ENCODE peak calls at places on chromosomes 2 and 18, in six cellular contexts. F is brain microvascular endothelial cell, I is GM06990, G is IMR-90, J is mesendoderm, K is uterus. M is an unnamed sample. For H3K36me3, the result is how much of the 10 kb centered on the place peaks cover.

GRCh38 chr2:151021747-151022450 is 239.8 kb downstream of the RBM43 start:
- DNase-seq in G (no peak), K (no peak), J (no peak), I (no peak), F (no peak), M (no peak)

GRCh38 chr2:238505892-238506280 is 79.2 kb downstream of the ASB1 start:
- DNase-seq in F (no peak), G (no peak), I (no peak), J (no peak), K (no peak), M (no peak)

GRCh38 chr18:37920865-37921264 is 355.3 kb upstream of the CELF4 start:
- DNase-seq in F (no peak), G (no peak), K (no peak), I (no peak), J (no peak), M (no peak)

GRCh38 chr2:227407601-227408089 is 19.9 kb upstream of the SCYGR1 start:
- DNase-seq in J (peak), F (no peak), I (no peak), K (no peak), G (no peak), M (no peak)

GRCh38 chr2:97936199-97936598 is 59.5 kb downstream of the TMEM131 start:
- DNase-seq in F (no peak), G (no peak), K (no peak), J (peak), I (no peak), M (peak)

GRCh38 chr2:1104364-1104763 is 153.7 kb downstream of the SNTG2 start:
- DNase-seq in I (no peak), G (no peak), J (no peak), F (no peak), K (no peak), M (no peak)

GRCh38 chr2:129887688-129888266 is 91.7 kb upstream of the RAB6C start:
- DNase-seq in G (no peak), I (no peak), K (no peak), J (no peak), F (no peak), M (no peak)

GRCh38 chr18:42053188-42053781 is 98.3 kb downstream of the PIK3C3 start:
- DNase-seq in J (peak), I (no peak), K (peak), F (peak), G (peak), M (peak)

GRCh38 chr2:29397039-29397438 is 281.8 kb downstream of the CLIP4 start:
- DNase-seq in G (peak), K (no peak), J (no peak), I (no peak), F (no peak), M (no peak)

GRCh38 chr2:132609101-132609890 is 60.7 kb downstream of the LYPD1 start:
- DNase-seq in I (no peak), F (no peak), G (no peak), K (no peak), J (no peak), M (no peak)

GRCh38 chr2:10977003-10977402 is 65.3 kb downstream of the KCNF1 start:
- DNase-seq in J (no peak), K (no peak), I (no peak), F (peak), G (peak), M (peak)

GRCh38 chr18:75213610-75214009 is 3.0 kb downstream of the TSHZ1 start:
- DNase-seq in J (no peak), F (no peak), G (peak), I (no peak), K (no peak), M (no peak)

GRCh38 chr2:26034597-26035067 is 748 bp downstream of the RAB10 start:
- DNase-seq in F (no peak), J (peak), G (peak), I (no peak), K (no peak), M (peak)

GRCh38 chr2:143160732-143161707 is 31.8 kb downstream of the ARHGAP15 start:
- DNase-seq in I (no peak), F (no peak), J (no peak), G (no peak), K (no peak), M (no peak)

DNA sequence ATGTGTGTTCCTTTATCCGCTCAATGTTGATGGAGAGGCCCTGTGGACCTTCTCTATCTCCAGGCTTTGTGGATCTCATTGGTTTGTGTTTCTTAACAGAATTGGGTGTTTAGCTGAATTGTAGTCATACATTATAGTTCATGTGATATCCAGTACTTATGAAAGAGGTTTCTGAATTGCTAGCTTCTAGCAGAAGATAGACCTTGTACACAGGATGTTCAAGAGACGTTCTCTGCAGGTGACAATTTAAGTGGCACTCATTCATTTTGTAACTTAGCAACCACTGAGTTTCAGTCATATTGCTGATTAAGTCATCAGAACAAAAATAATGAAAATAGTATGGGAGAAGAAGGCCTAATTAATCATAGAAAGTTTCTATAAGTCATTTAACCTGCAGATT is 279.2 kb downstream of the ALPK2 start:
- DNase-seq in K (no peak), I (peak), J (no peak), F (no peak), G (no peak), M (no peak)
- H3K4me3 ChIP-seq in K (no peak), I (no peak), J (no peak), F (no peak), G (no peak), M (no peak)

GRCh38 chr2:99166218-99166617 is 11.5 kb downstream of the LIPT1 start:
- DNase-seq in I (no peak), F (no peak), K (no peak), G (no peak), J (no peak), M (no peak)

GRCh38 chr2:99171377-99172140 is 9.3 kb downstream of the MITD1 start:
- DNase-seq in K (no peak), F (no peak), I (no peak), J (no peak), G (no peak), M (no peak)

DNA sequence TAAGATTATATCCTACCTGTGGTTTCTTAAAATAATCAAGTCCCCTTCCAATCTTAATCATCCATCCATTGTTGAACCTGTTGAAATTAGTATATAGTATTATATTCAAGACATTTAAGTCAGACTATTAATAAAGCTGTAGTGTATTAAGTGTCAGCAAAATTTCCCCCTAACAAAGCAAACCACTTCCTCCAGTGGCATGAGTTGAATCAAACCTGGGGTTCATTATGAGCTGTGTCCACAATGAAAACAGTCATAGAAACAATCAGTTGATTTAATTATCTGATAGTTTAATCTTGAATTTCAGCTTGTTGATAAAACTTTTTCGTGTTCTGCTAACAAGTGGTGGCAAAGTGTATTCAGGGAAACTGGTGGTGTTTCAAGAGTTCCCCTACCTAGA is 11.3 kb downstream of the MITD1 start:
- DNase-seq in F (no peak), I (no peak), J (no peak), G (no peak), K (no peak), M (no peak)
- H3K36me3 ChIP-seq in F (under half), I (under half), J (under half), G (under half), K (under half), M (under half)

GRCh38 chr18:3716116-3716660 is 266.2 kb downstream of the TGIF1 start:
- DNase-seq in K (no peak), I (no peak), F (no peak), G (no peak), J (no peak), M (no peak)
- H3K4me3 ChIP-seq in K (no peak), I (no peak), F (no peak), G (no peak), J (no peak), M (no peak)

DNA sequence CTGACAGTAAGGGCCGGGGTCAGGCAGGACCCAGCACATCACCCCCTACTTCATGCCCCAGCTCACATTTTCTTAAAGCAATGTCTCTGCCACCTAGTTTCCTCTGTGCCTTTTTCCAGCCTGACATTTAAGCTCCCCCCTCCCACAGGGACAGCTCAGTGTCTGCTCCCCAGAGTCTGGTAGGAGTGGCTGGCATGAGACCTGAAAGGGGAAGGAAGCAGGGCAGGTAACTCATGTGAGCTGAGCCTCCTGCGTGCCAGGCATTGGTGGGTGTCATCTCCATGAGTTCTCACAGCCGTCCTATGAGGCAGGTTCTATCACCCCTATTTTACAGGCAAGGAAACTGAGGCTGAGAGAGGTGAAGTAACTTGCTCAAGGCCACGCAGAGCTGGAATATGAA is 1.5 kb downstream of the DNAJB2 start:
- DNase-seq in J (no peak), K (no peak), F (no peak), G (no peak), I (no peak), M (no peak)
- H3K36me3 ChIP-seq in J (under half), K (under half), F (under half), G (under half), I (under half), M (under half)

GRCh38 chr18:2302012-2302411 is 269.3 kb downstream of the METTL4 start:
- DNase-seq in G (no peak), I (no peak), F (no peak), J (no peak), K (no peak), M (no peak)

GRCh38 chr18:2301316-2301715 is 270.0 kb downstream of the METTL4 start:
- DNase-seq in J (no peak), K (no peak), G (no peak), F (no peak), I (no peak), M (no peak)

GRCh38 chr18:2303517-2304238 is 267.6 kb downstream of the METTL4 start:
- DNase-seq in I (no peak), K (no peak), F (peak), J (no peak), G (no peak), M (no peak)

GRCh38 chr18:2304378-2305175 is 266.7 kb downstream of the METTL4 start:
- DNase-seq in I (no peak), J (no peak), G (peak), F (peak), K (no peak), M (no peak)

GRCh38 chr18:2302628-2303516 is 268.4 kb downstream of the METTL4 start:
- DNase-seq in J (peak), F (no peak), K (no peak), G (no peak), I (no peak), M (no peak)
- H3K4me3 ChIP-seq in J (no peak), F (no peak), K (no peak), G (no peak), I (no peak), M (no peak)

GRCh38 chr2:128415768-128416039 is 97.0 kb upstream of the HS6ST1 start:
- DNase-seq in K (no peak), F (no peak), I (no peak), G (no peak), J (no peak), M (no peak)
- H3K36me3 ChIP-seq in K (under half), F (under half), I (under half), G (under half), J (under half), M (under half)

GRCh38 chr2:148546270-148546669 is 98.3 kb upstream of the EPC2 start:
- DNase-seq in K (no peak), J (no peak), G (no peak), I (no peak), F (no peak), M (no peak)
- H3K4me3 ChIP-seq in K (no peak), J (no peak), G (no peak), I (no peak), F (no peak), M (no peak)

GRCh38 chr18:31857516-31858106 is 85.3 kb downstream of the TRAPPC8 start:
- DNase-seq in K (no peak), G (no peak), I (no peak), F (no peak), J (no peak), M (no peak)

GRCh38 chr18:31860488-31860887 is 82.4 kb downstream of the TRAPPC8 start:
- DNase-seq in I (no peak), J (no peak), K (no peak), F (no peak), G (no peak), M (no peak)

DNA sequence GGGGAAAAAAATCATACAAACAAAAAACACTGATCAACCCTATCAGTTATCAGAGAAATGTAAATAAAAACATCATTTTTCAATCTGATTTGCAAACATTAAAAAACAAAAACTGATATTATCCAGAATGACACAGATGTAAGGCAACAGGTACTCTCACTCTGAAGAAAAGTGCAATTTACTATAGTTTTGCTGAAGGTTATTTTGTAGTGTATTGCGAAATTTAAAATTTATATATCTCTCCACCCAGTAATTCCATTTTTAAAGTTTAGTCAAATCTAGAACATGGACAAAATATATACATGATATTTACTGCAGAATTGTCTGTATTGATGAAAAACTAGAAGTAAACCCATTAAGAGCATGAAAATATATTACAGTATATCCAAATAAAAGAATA is 79.8 kb downstream of the TRAPPC8 start:
- DNase-seq in G (no peak), I (no peak), J (no peak), F (no peak), K (no peak), M (no peak)
- H3K36me3 ChIP-seq in G (under half), I (under half), J (under half), F (under half), K (under half), M (under half)

GRCh38 chr18:32021756-32022564 is 3.3 kb downstream of the RNF125 start:
- DNase-seq in G (no peak), I (no peak), J (no peak), K (no peak), F (no peak), M (no peak)
- H3K4me3 ChIP-seq in G (no peak), I (no peak), J (no peak), K (no peak), F (no peak), M (no peak)